ENCODE peak calls at places on chromosome 6, in ten cellular contexts. B is mucosa of descending colon, H is right cardiac atrium, F is hepatocyte, Q is astrocyte of the spinal cord, E is GM23248, D is cardiac muscle cell, P is HCT116, M is neuronal stem cell, T is lower lobe of right lung. A is an unnamed sample.

GRCh38 chr6:17820055-17820454 is 113.3 kb upstream of the NUP153 start:
- DNase-seq in B (no peak), H (no peak), F (no peak), Q (no peak), E (no peak), D (peak; percentile 8), P (no peak), M (no peak), T (no peak), A (no peak)

GRCh38 chr6:4466260-4466659 is 309.9 kb upstream of the CDYL start:
- DNase-seq in B (no peak), H (no peak), F (no peak), Q (peak; percentile 43), E (no peak), D (no peak), P (no peak), M (no peak), T (peak; percentile 59), A (no peak)

GRCh38 chr6:132818404-132819359 is 4.3 kb downstream of the RPS12 start:
- DNase-seq in B (no peak), H (no peak), F (no peak), Q (no peak), E (peak; percentile 50), D (no peak), P (no peak), M (no peak), T (no peak), A (no peak)

GRCh38 chr6:56650191-56650590 is 7.5 kb upstream of the DST start:
- DNase-seq in B (no peak), H (no peak), F (no peak), Q (no peak), E (peak; percentile 54), D (no peak), P (no peak), M (no peak), T (no peak), A (no peak)

GRCh38 chr6:41277644-41278043 is 8.8 kb downstream of the TREM1 start:
- DNase-seq in B (no peak), H (no peak), F (no peak), Q (no peak), E (no peak), D (no peak), P (no peak), M (no peak), T (no peak), A (no peak)

GRCh38 chr6:130822736-130823135 is 4.5 kb upstream of the SMLR1 start:
- DNase-seq in B (no peak), H (no peak), F (no peak), Q (no peak), E (no peak), D (no peak), P (no peak), M (no peak), T (no peak), A (no peak)

GRCh38 chr6:6772751-6773150 is 184.2 kb downstream of the LY86 start:
- DNase-seq in B (no peak), H (no peak), F (no peak), Q (no peak), E (no peak), D (no peak), P (no peak), M (no peak), T (no peak), A (no peak)

GRCh38 chr6:43097098-43097489 is 21.0 kb downstream of the PTK7 start:
- DNase-seq in B (no peak), H (no peak), F (no peak), Q (no peak), E (no peak), D (no peak), P (no peak), M (no peak), T (no peak), A (no peak)

GRCh38 chr6:31352497-31353368 is 4.2 kb downstream of the HLA-B start:
- DNase-seq in B (no peak), H (no peak), F (no peak), Q (no peak), E (no peak), D (no peak), P (no peak), M (no peak), T (no peak), A (no peak)

GRCh38 chr6:1027795-1028569 is 283.9 kb upstream of the FOXQ1 start:
- DNase-seq in B (no peak), H (no peak), F (no peak), Q (peak; percentile 68), E (peak; percentile 30), D (no peak), P (no peak), M (no peak), T (no peak), A (no peak)

GRCh38 chr6:32112436-32112980 is 3.4 kb upstream of the TNXB start:
- DNase-seq in B (no peak), H (peak; percentile 81), F (no peak), Q (no peak), E (peak; percentile 46), D (no peak), P (no peak), M (no peak), T (no peak), A (no peak)

GRCh38 chr6:52502306-52503029 is 74.4 kb downstream of the TRAM2 start:
- DNase-seq in B (no peak), H (no peak), F (no peak), Q (no peak), E (no peak), D (no peak), P (no peak), M (no peak), T (no peak), A (no peak)

GRCh38 chr6:19472168-19472567 is 365.0 kb upstream of the ID4 start:
- DNase-seq in B (no peak), H (no peak), F (peak; percentile 22), Q (peak; percentile 96), E (peak; percentile 82), D (no peak), P (peak; percentile 22), M (no peak), T (no peak), A (peak; percentile 86)

GRCh38 chr6:147507162-147508072 is 1.1 kb upstream of the SAMD5 start:
- DNase-seq in B (peak; percentile 48), H (peak; percentile 47), F (peak; percentile 34), Q (peak; percentile 19), E (peak; percentile 37), D (peak; percentile 38), P (no peak), M (peak; percentile 30), T (peak; percentile 46), A (no peak)

GRCh38 chr6:169720207-169720855 is 4.0 kb downstream of the PHF10 start:
- DNase-seq in B (no peak), H (no peak), F (no peak), Q (no peak), E (no peak), D (no peak), P (no peak), M (no peak), T (no peak), A (no peak)

GRCh38 chr6:32807020-32807580 is 9.7 kb downstream of the HLA-DOB start:
- DNase-seq in B (no peak), H (no peak), F (no peak), Q (no peak), E (no peak), D (no peak), P (no peak), M (no peak), T (no peak), A (no peak)

GRCh38 chr6:106527979-106528378 is 101.3 kb downstream of the RTN4IP1 start:
- DNase-seq in B (no peak), H (no peak), F (no peak), Q (peak; percentile 96), E (peak; percentile 94), D (no peak), P (peak; percentile 83), M (no peak), T (no peak), A (peak; percentile 92)

GRCh38 chr6:169521825-169522224 is 180.0 kb downstream of the WDR27 start:
- DNase-seq in B (no peak), H (no peak), F (no peak), Q (no peak), E (no peak), D (no peak), P (no peak), M (no peak), T (no peak), A (no peak)

GRCh38 chr6:148530976-148531375 is 188.3 kb downstream of the SASH1 start:
- DNase-seq in B (no peak), H (no peak), F (no peak), Q (no peak), E (peak; percentile 24), D (no peak), P (no peak), M (no peak), T (no peak), A (no peak)
- H3K4me3 ChIP-seq in B (no peak overlapping the region), H (no peak overlapping the region), F (no peak overlapping the region), Q (no peak overlapping the region), E (peak overlapping the region; percentile 52), D (no peak overlapping the region), P (no peak overlapping the region), M (no peak overlapping the region), T (no peak overlapping the region), A (peak overlapping the region; percentile 27)

GRCh38 chr6:47242483-47243386 is 67.0 kb downstream of the TNFRSF21 start:
- DNase-seq in B (peak; percentile 92), H (peak; percentile 94), F (peak; percentile 92), Q (peak; percentile 93), E (peak; percentile 77), D (peak; percentile 88), P (peak; percentile 69), M (no peak), T (peak; percentile 92), A (peak; percentile 80)
- H3K4me3 ChIP-seq in B (no peak overlapping the region), H (no peak overlapping the region), F (no peak overlapping the region), Q (no peak overlapping the region), E (no peak overlapping the region), D (no peak overlapping the region), P (peak overlapping the region; percentile 30), M (no peak overlapping the region), T (no peak overlapping the region), A (no peak overlapping the region)

DNA sequence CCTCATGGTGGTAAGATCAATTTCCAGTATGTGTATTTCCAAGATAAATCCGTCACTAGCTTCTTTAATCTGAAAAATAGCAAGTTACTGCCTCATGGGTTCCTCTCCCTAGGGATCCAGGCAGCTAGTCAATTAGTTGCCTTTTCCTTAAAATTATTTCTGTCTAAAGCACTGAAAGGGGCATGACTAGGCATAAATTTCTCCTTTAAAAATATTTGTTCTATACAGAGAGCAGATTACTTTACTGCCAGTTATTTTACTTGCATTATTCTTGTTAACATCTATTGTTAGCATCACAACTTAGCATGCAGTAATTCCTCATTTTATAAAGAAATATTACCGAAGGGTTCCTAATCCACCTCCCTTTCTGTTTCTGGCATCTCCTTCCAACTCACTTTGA is 1.4 kb downstream of the MTCL3 start:
- DNase-seq in B (no peak), H (no peak), F (no peak), Q (no peak), E (no peak), D (no peak), P (no peak), M (no peak), T (no peak), A (no peak)
- H3K4me3 ChIP-seq in B (no peak overlapping the region), H (no peak overlapping the region), F (no peak overlapping the region), Q (peak overlapping the region; percentile 55), E (no peak overlapping the region), D (no peak overlapping the region), P (no peak overlapping the region), M (peak overlapping the region; percentile 86), T (no peak overlapping the region), A (peak overlapping the region; percentile 54)

GRCh38 chr6:26045939-26046368 is 41.3 kb upstream of the HFE start:
- DNase-seq in B (no peak), H (no peak), F (no peak), Q (no peak), E (no peak), D (no peak), P (no peak), M (no peak), T (no peak), A (no peak)
- H3K4me3 ChIP-seq in B (no peak overlapping the region), H (no peak overlapping the region), F (no peak overlapping the region), Q (peak overlapping the region; percentile 58), E (peak overlapping the region; percentile 77), D (no peak overlapping the region), P (no peak overlapping the region), M (peak overlapping the region; percentile 41), T (no peak overlapping the region), A (peak overlapping the region; percentile 58)